ENCODE peak calls at places on chromosomes 1 and 21, in four cellular contexts. S, D, Z and P are unnamed samples.

GRCh38 chr1:15851251-15852035 is 3.9 kb downstream of the SPEN start:
- DNase-seq in Z (no peak), D (no peak), S (peak; percentile 60), P (no peak)

GRCh38 chr21:14741237-14741636 is 195.1 kb upstream of the SAMSN1 start:
- DNase-seq in Z (no peak), S (no peak), D (no peak), P (no peak)

GRCh38 chr1:226939439-226940028 is 560 bp upstream of the COQ8A start:
- DNase-seq in D (peak; percentile 84), Z (peak; percentile 59), S (peak; percentile 74), P (no peak)

GRCh38 chr1:87794788-87795614 is 466.3 kb downstream of the LMO4 start:
- DNase-seq in S (no peak), D (no peak), Z (peak; percentile 67), P (no peak)

GRCh38 chr1:185154912-185155513 is 1.7 kb downstream of the TRMT1L start:
- DNase-seq in S (peak; percentile 3), D (no peak), Z (no peak), P (no peak)

GRCh38 chr1:77476460-77476859 is 194.6 kb downstream of the AK5 start:
- DNase-seq in S (no peak), D (peak; percentile 50), Z (no peak), P (no peak)

GRCh38 chr1:46424730-46425129 is 30.6 kb downstream of the FAAH start:
- DNase-seq in D (no peak), Z (no peak), S (no peak), P (no peak)

GRCh38 chr1:162364498-162364897 is 12.2 kb downstream of the SPATA46 start:
- DNase-seq in S (no peak), Z (no peak), D (no peak), P (no peak)

GRCh38 chr1:6497215-6497866 is 5.9 kb upstream of the PLEKHG5 start:
- DNase-seq in D (no peak), Z (peak; percentile 48), S (peak; percentile 92), P (peak; percentile 41)

GRCh38 chr1:211654838-211655787 is 20.3 kb downstream of the NEK2 start:
- DNase-seq in D (peak; percentile 90), S (peak; percentile 93), Z (peak; percentile 92), P (peak; percentile 83)

GRCh38 chr1:36258960-36259344 is 34.7 kb downstream of the THRAP3 start:
- DNase-seq in D (no peak), Z (no peak), S (no peak), P (no peak)

GRCh38 chr1:183734600-183735036 is 70.3 kb upstream of the RGL1 start:
- DNase-seq in Z (peak; percentile 65), S (peak; percentile 54), D (no peak), P (no peak)

GRCh38 chr1:29259802-29260441 is 23.6 kb downstream of the PTPRU start:
- DNase-seq in D (peak; percentile 70), Z (peak; percentile 53), S (peak; percentile 82), P (peak; percentile 11)

GRCh38 chr1:195686764-195687163 is 921.5 kb downstream of the KCNT2 start:
- DNase-seq in S (no peak), D (no peak), Z (no peak), P (no peak)

GRCh38 chr21:20997308-20997632 is 939 bp upstream of the NCAM2 start:
- DNase-seq in D (no peak), Z (peak; percentile 13), S (peak; percentile 52), P (no peak)

GRCh38 chr1:183243190-183244065 is 57.4 kb downstream of the LAMC2 start:
- DNase-seq in D (no peak), Z (peak; percentile 70), S (no peak), P (no peak)

GRCh38 chr1:117644696-117645311 is 39.0 kb downstream of the TENT5C start:
- DNase-seq in D (no peak), S (no peak), Z (no peak), P (no peak)

GRCh38 chr1:24048205-24048869 is 63.6 kb downstream of the MYOM3 start:
- DNase-seq in S (no peak), Z (no peak), D (no peak), P (no peak)

GRCh38 chr1:78834201-78834741 is 172.3 kb downstream of the ADGRL4 start:
- DNase-seq in D (no peak), S (no peak), Z (no peak), P (no peak)

GRCh38 chr21:45288441-45288841 is 746 bp upstream of the POFUT2 start:
- DNase-seq in S (peak; percentile 39), Z (no peak), D (no peak), P (no peak)

GRCh38 chr1:229407206-229408026 is 26.5 kb downstream of the ACTA1 start:
- DNase-seq in Z (no peak), S (peak; percentile 32), D (no peak), P (no peak)

GRCh38 chr1:112956503-112957132 is 622 bp upstream of the SLC16A1 start:
- DNase-seq in S (peak; percentile 44), D (peak; percentile 53), Z (no peak), P (peak; percentile 34)

GRCh38 chr1:78682527-78682926 is 32.9 kb downstream of the IFI44 start:
- DNase-seq in Z (no peak), D (no peak), S (no peak), P (no peak)

GRCh38 chr21:14120091-14120734 is 90.5 kb downstream of the LIPI start:
- DNase-seq in S (peak; percentile 59), D (no peak), Z (no peak), P (no peak)

GRCh38 chr21:24634749-24635148 is 972.5 kb downstream of the MRPL39 start:
- DNase-seq in Z (no peak), D (no peak), S (no peak), P (no peak)

GRCh38 chr1:204647114-204647804 is 38.3 kb downstream of the LRRN2 start:
- DNase-seq in Z (peak; percentile 85), D (no peak), S (peak; percentile 70), P (no peak)

GRCh38 chr21:42319851-42320602 is 4.8 kb upstream of the TFF3 start:
- DNase-seq in S (no peak), D (no peak), Z (no peak), P (no peak)

GRCh38 chr1:56376188-56376984 is 203.0 kb downstream of the PLPP3 start:
- DNase-seq in Z (peak; percentile 46), D (no peak), S (peak; percentile 34), P (no peak)

GRCh38 chr1:56374026-56374974 is 205.1 kb downstream of the PLPP3 start:
- DNase-seq in S (no peak), D (no peak), Z (no peak), P (no peak)

GRCh38 chr1:56375184-56375837 is 204.1 kb downstream of the PLPP3 start:
- DNase-seq in Z (no peak), D (no peak), S (peak; percentile 66), P (no peak)

DNA sequence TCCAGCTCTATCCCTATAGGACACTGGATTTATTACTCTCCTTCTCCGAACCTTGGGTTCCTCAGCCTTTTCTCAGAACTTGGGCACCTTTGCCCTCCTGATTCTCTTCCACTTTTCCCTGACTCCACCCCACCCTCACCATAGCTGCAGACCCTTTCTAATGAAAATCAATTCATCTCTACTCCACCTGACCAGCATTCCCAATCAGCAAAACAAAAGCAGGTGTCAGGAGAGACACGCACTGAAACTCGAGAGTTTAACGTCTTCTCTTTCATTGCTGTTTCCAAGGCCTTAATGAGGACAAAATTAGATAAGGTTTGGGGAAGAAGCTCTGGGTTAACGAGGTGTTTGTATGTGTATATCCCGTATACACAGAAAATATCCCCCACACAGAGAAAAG is 208.8 kb downstream of the PLPP3 start:
- DNase-seq in D (no peak), S (no peak), Z (no peak), P (no peak)
- H3K4me3 ChIP-seq in D (no peak overlapping the region), S (no peak overlapping the region), Z (no peak overlapping the region), P (no peak overlapping the region)

GRCh38 chr1:71638081-71638766 is 557.4 kb upstream of the ZRANB2 start:
- DNase-seq in Z (peak; percentile 25), S (no peak), D (no peak), P (no peak)
- H3K4me3 ChIP-seq in Z (no peak overlapping the region), S (no peak overlapping the region), D (no peak overlapping the region), P (no peak overlapping the region)

DNA sequence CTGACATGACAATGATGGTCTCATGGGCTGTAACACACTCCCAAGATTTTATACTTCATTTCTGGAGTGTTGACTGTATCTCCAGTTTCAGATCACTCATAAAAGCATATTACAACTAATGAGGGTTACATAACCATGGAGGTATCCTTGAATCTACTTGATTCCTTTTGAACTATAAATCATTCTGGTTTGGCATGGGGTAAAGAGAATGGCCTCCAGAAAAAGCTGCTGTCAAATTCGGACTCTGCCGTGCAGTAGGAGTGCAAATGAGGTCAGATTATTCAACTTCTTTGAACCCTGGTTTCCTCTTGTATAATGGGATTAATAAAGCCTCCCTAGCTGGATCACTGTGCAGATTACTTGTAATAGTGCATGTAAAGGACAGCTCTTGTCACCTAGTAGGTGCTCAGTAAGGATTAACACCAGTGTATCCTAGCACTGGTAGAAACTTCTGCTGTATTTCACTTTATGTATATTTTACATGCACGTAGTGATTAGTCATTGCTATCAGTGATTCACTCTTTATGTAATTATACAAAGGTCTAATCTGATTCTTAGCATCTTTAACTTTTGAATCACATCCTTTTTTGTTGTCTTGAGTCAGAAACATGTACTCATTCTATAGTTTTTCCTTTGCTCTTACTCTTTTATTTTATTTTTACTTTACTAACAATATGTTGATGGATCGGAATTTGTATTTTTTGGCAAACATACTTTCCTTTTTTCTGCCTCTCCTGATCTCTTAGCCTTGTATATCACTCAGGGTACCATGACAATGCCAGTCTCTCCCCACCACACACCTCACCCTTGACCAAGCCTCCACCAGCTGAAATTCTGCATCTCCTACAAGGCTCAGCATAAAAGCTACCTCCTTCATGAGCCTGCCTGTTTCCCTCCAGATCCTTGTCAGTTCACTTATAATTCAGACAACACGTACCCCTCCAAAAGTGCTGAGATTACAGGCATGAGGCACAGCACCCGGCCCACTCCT is 3.2 kb downstream of the LRRC8C start:
- DNase-seq in D (no peak), Z (peak; percentile 50), S (no peak), P (no peak)
- H3K4me3 ChIP-seq in D (peak overlapping the region; percentile 14), Z (no peak overlapping the region), S (no peak overlapping the region), P (peak overlapping the region; percentile 35)

DNA sequence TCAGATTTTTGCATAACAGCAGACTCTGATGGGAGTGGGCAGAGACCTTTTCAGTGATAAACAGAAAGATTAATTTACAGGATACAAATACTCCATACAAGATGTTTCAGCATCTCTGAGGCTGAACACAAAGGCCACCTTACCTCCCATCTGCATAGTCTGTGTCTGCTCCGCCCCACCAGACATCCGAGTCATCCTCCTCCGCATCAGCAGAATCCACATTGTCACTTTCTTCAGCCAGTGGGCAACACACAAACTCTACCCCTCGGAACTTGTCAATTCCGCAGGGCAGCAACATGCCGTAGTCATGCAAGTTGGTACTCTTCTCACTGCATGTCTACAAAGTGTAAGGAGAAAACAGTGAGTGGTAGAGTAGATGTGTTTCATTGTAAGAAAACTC is 119.7 kb downstream of the APP start:
- DNase-seq in Z (no peak), D (no peak), S (no peak), P (no peak)
- H3K4me3 ChIP-seq in Z (no peak overlapping the region), D (no peak overlapping the region), S (no peak overlapping the region), P (no peak overlapping the region)

DNA sequence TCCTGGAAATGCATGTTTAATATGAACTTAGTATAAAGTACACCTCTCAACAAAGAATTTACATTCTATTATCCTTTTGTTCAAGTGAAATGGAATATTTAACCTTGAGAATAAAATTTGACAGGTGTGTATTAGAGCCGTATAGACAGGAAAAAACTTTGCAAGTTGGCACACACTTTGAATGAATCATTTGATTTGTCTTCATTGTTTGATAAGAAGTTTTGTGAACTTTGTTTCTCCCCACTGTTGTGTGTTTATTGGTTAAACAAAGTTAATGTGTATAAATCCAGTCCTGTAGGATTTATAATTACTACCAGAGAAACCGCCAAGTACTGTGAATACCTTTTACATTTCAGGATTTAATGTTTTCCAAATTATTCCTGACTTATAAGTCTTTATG is 2.0 kb downstream of the SYDE2 start:
- DNase-seq in S (no peak), Z (no peak), D (no peak), P (no peak)
- H3K4me3 ChIP-seq in S (peak overlapping the region; percentile 80), Z (peak overlapping the region; percentile 90), D (peak overlapping the region; percentile 78), P (no peak overlapping the region)